ENCODE peak calls at places on chromosomes 12 and 14, in seven cellular contexts. W, M, T, A, Y, L and N are unnamed samples.

GRCh38 chr12:11810160-11810559 is 160.7 kb downstream of the ETV6 start:
- DNase-seq in W (no peak), M (no peak), T (no peak), A (no peak), Y (no peak), L (no peak), N (no peak)

GRCh38 chr12:94150483-94151225 is 2.3 kb downstream of the PLXNC1 start:
- DNase-seq in W (peak), M (no peak), T (no peak), A (no peak), Y (peak), L (no peak), N (peak)

GRCh38 chr12:4112734-4113396 is 160.7 kb upstream of the CCND2 start:
- DNase-seq in W (no peak), M (no peak), T (no peak), A (peak), Y (peak), L (no peak), N (no peak)

GRCh38 chr12:47277972-47278448 is 198.3 kb upstream of the AMIGO2 start:
- DNase-seq in W (no peak), M (peak), T (no peak), A (peak), Y (no peak), L (peak), N (no peak)

GRCh38 chr12:15751741-15752140 is 37.4 kb downstream of the EPS8 start:
- DNase-seq in W (no peak), M (no peak), T (no peak), A (no peak), Y (no peak), L (no peak), N (no peak)

GRCh38 chr12:85468356-85469157 is 188.5 kb downstream of the ALX1 start:
- DNase-seq in W (no peak), M (peak), T (peak), A (peak), Y (no peak), L (peak), N (no peak)

GRCh38 chr12:88764781-88765470 is 184.7 kb upstream of the KITLG start:
- DNase-seq in W (no peak), M (no peak), T (no peak), A (peak), Y (no peak), L (no peak), N (no peak)

GRCh38 chr14:56339855-56340701 is 221.9 kb downstream of the PELI2 start:
- DNase-seq in W (peak), M (peak), T (peak), A (peak), Y (peak), L (peak), N (peak)

GRCh38 chr12:131608740-131609665 is 101.9 kb upstream of the SFSWAP start:
- DNase-seq in W (peak), M (peak), T (peak), A (peak), Y (peak), L (no peak), N (peak)

GRCh38 chr14:106875503-106875902 is 1349.1 kb downstream of the TMEM121 start:
- DNase-seq in W (no peak), M (no peak), T (no peak), A (no peak), Y (peak), L (no peak), N (peak)

GRCh38 chr14:49408187-49408963 is 177.8 kb downstream of the RPS29 start:
- DNase-seq in W (no peak), M (no peak), T (no peak), A (no peak), Y (no peak), L (peak), N (no peak)

GRCh38 chr12:54555670-54556257 is 6.4 kb downstream of the PDE1B start:
- DNase-seq in W (no peak), M (no peak), T (no peak), A (no peak), Y (no peak), L (no peak), N (no peak)

GRCh38 chr12:113092478-113093408 is 36.2 kb downstream of the DTX1 start:
- DNase-seq in W (no peak), M (no peak), T (no peak), A (no peak), Y (no peak), L (no peak), N (peak)

GRCh38 chr12:112126000-112126431 is 656 bp downstream of the TRAFD1 start:
- DNase-seq in W (no peak), M (no peak), T (no peak), A (no peak), Y (peak), L (no peak), N (no peak)

GRCh38 chr12:45509187-45509586 is 220.3 kb upstream of the ARID2 start:
- DNase-seq in W (no peak), M (no peak), T (no peak), A (no peak), Y (no peak), L (no peak), N (no peak)

GRCh38 chr12:42023733-42024494 is 120.8 kb downstream of the GXYLT1 start:
- DNase-seq in W (peak), M (peak), T (peak), A (peak), Y (peak), L (peak), N (peak)

GRCh38 chr14:96117101-96117897 is 78.1 kb downstream of the C14orf132 start:
- DNase-seq in W (no peak), M (no peak), T (peak), A (no peak), Y (no peak), L (no peak), N (no peak)

GRCh38 chr14:91484186-91484585 is 25.9 kb downstream of the PPP4R3A start:
- DNase-seq in W (no peak), M (no peak), T (no peak), A (no peak), Y (no peak), L (no peak), N (no peak)

GRCh38 chr14:51614707-51615106 is 37.0 kb upstream of the FRMD6 start:
- DNase-seq in W (no peak), M (peak), T (no peak), A (peak), Y (no peak), L (no peak), N (no peak)

GRCh38 chr12:128823216-128823915 is 392 bp downstream of the SLC15A4 start:
- DNase-seq in W (no peak), M (no peak), T (no peak), A (peak), Y (peak), L (no peak), N (peak)

GRCh38 chr12:1670815-1671268 is 20.0 kb upstream of the ADIPOR2 start:
- DNase-seq in W (no peak), M (no peak), T (no peak), A (no peak), Y (no peak), L (no peak), N (no peak)

GRCh38 chr12:105598032-105598431 is 267.5 kb downstream of the C12orf75 start:
- DNase-seq in W (no peak), M (no peak), T (no peak), A (no peak), Y (no peak), L (no peak), N (no peak)

GRCh38 chr14:105885561-105886320 is 359.4 kb downstream of the TMEM121 start:
- DNase-seq in W (no peak), M (no peak), T (no peak), A (no peak), Y (peak), L (no peak), N (peak)

GRCh38 chr14:49969961-49970360 is 77.1 kb downstream of the ARF6 start:
- DNase-seq in W (no peak), M (no peak), T (no peak), A (peak), Y (no peak), L (no peak), N (no peak)

GRCh38 chr12:23415180-23415579 is 534.3 kb downstream of the SOX5 start:
- DNase-seq in W (no peak), M (no peak), T (no peak), A (no peak), Y (no peak), L (no peak), N (no peak)

GRCh38 chr14:93086441-93087055 is 29.2 kb downstream of the ITPK1 start:
- DNase-seq in W (no peak), M (no peak), T (no peak), A (peak), Y (no peak), L (no peak), N (no peak)

GRCh38 chr12:3432176-3432742 is 58.7 kb upstream of the PRMT8 start:
- DNase-seq in W (no peak), M (no peak), T (no peak), A (peak), Y (no peak), L (no peak), N (no peak)

GRCh38 chr12:43462741-43463140 is 89.3 kb downstream of the ADAMTS20 start:
- DNase-seq in W (no peak), M (no peak), T (no peak), A (no peak), Y (no peak), L (no peak), N (no peak)

GRCh38 chr12:123898673-123899072 is 74.0 kb downstream of the CCDC92 start:
- DNase-seq in W (no peak), M (no peak), T (no peak), A (no peak), Y (no peak), L (no peak), N (no peak)

GRCh38 chr12:52836042-52836466 is 1.9 kb upstream of the KRT79 start:
- DNase-seq in W (peak), M (no peak), T (no peak), A (peak), Y (peak), L (no peak), N (peak)

GRCh38 chr12:31370645-31371620 is 45.0 kb upstream of the SINHCAF start:
- DNase-seq in W (no peak), M (no peak), T (no peak), A (no peak), Y (no peak), L (no peak), N (peak)

GRCh38 chr14:60561845-60562746 is 53.1 kb downstream of the SIX6 start:
- DNase-seq in W (no peak), M (no peak), T (peak), A (peak), Y (no peak), L (peak), N (no peak)

GRCh38 chr14:58977366-58977765 is 211.1 kb upstream of the DAAM1 start:
- DNase-seq in W (no peak), M (no peak), T (no peak), A (peak), Y (no peak), L (no peak), N (no peak)